ENCODE peak calls at places on chromosomes 6 and 20, in ten cellular contexts. One of them, this sample, is unnamed.

GRCh38 chr6:41182069-41183034 is 18.6 kb downstream of the TREML2 start:
- DNase-seq in NB4: peak; percentile 92
- DNase-seq in transverse colon: peak; percentile 38
- DNase-seq in tibial nerve: no peak
- DNase-seq in H54: peak; percentile 36
- DNase-seq in stomach: peak; percentile 49
- DNase-seq in ovary: no peak
- DNase-seq in testis: peak; percentile 62
- DNase-seq in A549: peak; percentile 66
- DNase-seq in heart left ventricle: no peak
- DNase-seq in this sample: peak; percentile 78

GRCh38 chr6:11700118-11700718 is 78.4 kb downstream of the ADTRP start:
- DNase-seq in ovary: no peak
- DNase-seq in NB4: peak; percentile 71
- DNase-seq in stomach: no peak
- DNase-seq in H54: no peak
- DNase-seq in transverse colon: no peak
- DNase-seq in tibial nerve: no peak
- DNase-seq in heart left ventricle: no peak
- DNase-seq in A549: peak; percentile 54
- DNase-seq in testis: no peak
- DNase-seq in this sample: peak; percentile 48

GRCh38 chr6:52590634-52590985 is 13.8 kb upstream of the TRAM2 start:
- DNase-seq in transverse colon: no peak
- DNase-seq in testis: no peak
- DNase-seq in stomach: no peak
- DNase-seq in H54: no peak
- DNase-seq in A549: no peak
- DNase-seq in NB4: no peak
- DNase-seq in tibial nerve: no peak
- DNase-seq in ovary: no peak
- DNase-seq in heart left ventricle: no peak
- DNase-seq in this sample: no peak

GRCh38 chr20:36541227-36542018 is at the start of gene MYL9:
- DNase-seq in heart left ventricle: peak; percentile 96
- DNase-seq in H54: peak; percentile 54
- DNase-seq in NB4: no peak
- DNase-seq in transverse colon: peak; percentile 89
- DNase-seq in stomach: peak; percentile 85
- DNase-seq in testis: peak; percentile 97
- DNase-seq in tibial nerve: peak; percentile 94
- DNase-seq in A549: no peak
- DNase-seq in ovary: peak; percentile 96
- DNase-seq in this sample: peak; percentile 32

GRCh38 chr6:152874267-152874666 is 108.6 kb downstream of the FBXO5 start:
- DNase-seq in A549: no peak
- DNase-seq in testis: no peak
- DNase-seq in stomach: no peak
- DNase-seq in transverse colon: no peak
- DNase-seq in NB4: no peak
- DNase-seq in ovary: no peak
- DNase-seq in H54: no peak
- DNase-seq in heart left ventricle: no peak
- DNase-seq in tibial nerve: no peak
- DNase-seq in this sample: no peak

GRCh38 chr20:22796465-22797077 is 212.2 kb upstream of the FOXA2 start:
- DNase-seq in testis: no peak
- DNase-seq in A549: peak; percentile 41
- DNase-seq in heart left ventricle: no peak
- DNase-seq in NB4: no peak
- DNase-seq in ovary: no peak
- DNase-seq in stomach: no peak
- DNase-seq in tibial nerve: no peak
- DNase-seq in transverse colon: no peak
- DNase-seq in H54: no peak
- DNase-seq in this sample: no peak

GRCh38 chr20:54172856-54173652 is 732 bp downstream of the CYP24A1 start:
- DNase-seq in A549: no peak
- DNase-seq in heart left ventricle: no peak
- DNase-seq in transverse colon: no peak
- DNase-seq in testis: no peak
- DNase-seq in H54: no peak
- DNase-seq in tibial nerve: no peak
- DNase-seq in NB4: no peak
- DNase-seq in stomach: no peak
- DNase-seq in ovary: no peak
- DNase-seq in this sample: no peak

GRCh38 chr6:137210903-137211302 is 8.3 kb downstream of the IFNGR1 start:
- DNase-seq in tibial nerve: no peak
- DNase-seq in stomach: no peak
- DNase-seq in ovary: no peak
- DNase-seq in testis: no peak
- DNase-seq in transverse colon: no peak
- DNase-seq in H54: no peak
- DNase-seq in NB4: no peak
- DNase-seq in heart left ventricle: no peak
- DNase-seq in A549: no peak
- DNase-seq in this sample: no peak

DNA sequence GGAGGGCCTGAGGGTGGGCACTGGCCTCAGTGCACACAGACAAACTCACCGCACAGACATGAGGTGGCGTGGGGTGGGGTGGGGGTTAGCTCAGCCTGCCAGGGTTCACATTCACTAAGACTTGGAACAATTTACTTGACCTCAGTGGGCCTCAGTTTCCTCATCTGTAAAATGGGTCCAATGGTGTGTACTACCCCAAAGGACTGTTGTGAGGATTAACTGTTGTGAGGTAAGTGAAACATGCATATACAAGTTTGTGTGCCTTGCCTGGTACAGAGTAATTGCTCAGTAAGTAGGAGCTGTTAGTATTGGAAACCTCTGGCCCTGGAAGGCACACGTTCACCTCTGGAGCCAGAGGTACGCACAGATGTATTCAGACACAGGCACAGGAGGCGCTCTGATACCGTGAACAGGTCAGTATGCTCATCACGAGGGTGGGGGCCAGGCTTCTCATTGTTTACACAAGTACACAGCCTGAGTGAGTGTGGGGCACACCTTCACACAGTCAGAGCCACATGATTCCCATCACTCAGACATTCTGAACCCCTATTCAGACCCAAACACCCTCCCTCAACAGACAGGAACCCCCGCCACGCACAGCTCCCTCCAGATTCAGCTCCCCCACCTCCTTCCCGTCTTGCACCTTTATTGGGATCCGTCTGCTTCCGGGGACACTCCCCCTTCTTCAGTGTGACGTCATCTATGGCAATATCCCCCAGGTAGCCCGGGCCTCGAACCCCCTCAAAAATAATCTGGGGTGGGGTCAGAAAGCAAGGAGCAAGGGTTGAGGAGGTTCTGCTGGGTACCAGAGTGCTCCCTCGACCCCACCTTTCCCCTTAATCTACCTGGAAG is 59.9 kb downstream of the MDGA1 start:
- DNase-seq in A549: peak; percentile 20
- DNase-seq in heart left ventricle: no peak
- DNase-seq in ovary: no peak
- DNase-seq in tibial nerve: no peak
- DNase-seq in H54: no peak
- DNase-seq in NB4: no peak
- DNase-seq in stomach: no peak
- DNase-seq in transverse colon: no peak
- DNase-seq in testis: no peak
- DNase-seq in this sample: peak; percentile 31
- TF ChIP-seq POLR2A in A549: no peak
- TF ChIP-seq POLR2A in heart left ventricle: no peak
- TF ChIP-seq POLR2A in ovary: no peak
- TF ChIP-seq POLR2A in tibial nerve: no peak
- TF ChIP-seq POLR2A in H54: no peak
- TF ChIP-seq POLR2A in NB4: no peak
- TF ChIP-seq POLR2A in stomach: no peak
- TF ChIP-seq POLR2A in transverse colon: no peak
- TF ChIP-seq POLR2A in testis: no peak
- TF ChIP-seq POLR2A in this sample: no peak

GRCh38 chr20:9036593-9036992 is 32.3 kb upstream of the PLCB4 start:
- DNase-seq in tibial nerve: no peak
- DNase-seq in NB4: no peak
- DNase-seq in testis: no peak
- DNase-seq in heart left ventricle: no peak
- DNase-seq in transverse colon: no peak
- DNase-seq in H54: no peak
- DNase-seq in ovary: no peak
- DNase-seq in stomach: no peak
- DNase-seq in A549: no peak
- DNase-seq in this sample: no peak

GRCh38 chr20:9038791-9039190 is 30.1 kb upstream of the PLCB4 start:
- DNase-seq in testis: no peak
- DNase-seq in ovary: no peak
- DNase-seq in A549: no peak
- DNase-seq in H54: no peak
- DNase-seq in heart left ventricle: no peak
- DNase-seq in transverse colon: no peak
- DNase-seq in tibial nerve: no peak
- DNase-seq in NB4: no peak
- DNase-seq in stomach: no peak
- DNase-seq in this sample: no peak

GRCh38 chr20:9043364-9043763 is 25.5 kb upstream of the PLCB4 start:
- DNase-seq in NB4: no peak
- DNase-seq in transverse colon: no peak
- DNase-seq in ovary: no peak
- DNase-seq in heart left ventricle: no peak
- DNase-seq in A549: no peak
- DNase-seq in testis: no peak
- DNase-seq in stomach: no peak
- DNase-seq in H54: no peak
- DNase-seq in tibial nerve: no peak
- DNase-seq in this sample: no peak

GRCh38 chr20:9035129-9035528 is 33.8 kb upstream of the PLCB4 start:
- DNase-seq in H54: peak; percentile 34
- DNase-seq in tibial nerve: no peak
- DNase-seq in transverse colon: no peak
- DNase-seq in heart left ventricle: no peak
- DNase-seq in NB4: peak; percentile 47
- DNase-seq in testis: no peak
- DNase-seq in ovary: no peak
- DNase-seq in A549: peak; percentile 75
- DNase-seq in stomach: no peak
- DNase-seq in this sample: no peak

GRCh38 chr20:9040874-9041524 is 27.9 kb upstream of the PLCB4 start:
- DNase-seq in transverse colon: no peak
- DNase-seq in ovary: no peak
- DNase-seq in NB4: no peak
- DNase-seq in H54: no peak
- DNase-seq in testis: no peak
- DNase-seq in stomach: no peak
- DNase-seq in heart left ventricle: no peak
- DNase-seq in A549: no peak
- DNase-seq in tibial nerve: no peak
- DNase-seq in this sample: no peak
- TF ChIP-seq POLR2A in transverse colon: no peak
- TF ChIP-seq POLR2A in ovary: no peak
- TF ChIP-seq POLR2A in NB4: no peak
- TF ChIP-seq POLR2A in H54: no peak
- TF ChIP-seq POLR2A in testis: no peak
- TF ChIP-seq POLR2A in stomach: no peak
- TF ChIP-seq POLR2A in heart left ventricle: no peak
- TF ChIP-seq POLR2A in A549: no peak
- TF ChIP-seq POLR2A in tibial nerve: no peak
- TF ChIP-seq POLR2A in this sample: no peak

GRCh38 chr6:31901953-31902643 is at the start of gene ZBTB12:
- DNase-seq in testis: peak; percentile 94
- DNase-seq in NB4: peak; percentile 98
- DNase-seq in heart left ventricle: peak; percentile 93
- DNase-seq in transverse colon: peak; percentile 94
- DNase-seq in H54: peak; percentile 86
- DNase-seq in A549: peak; percentile 94
- DNase-seq in tibial nerve: peak; percentile 81
- DNase-seq in ovary: peak; percentile 97
- DNase-seq in stomach: peak; percentile 93
- DNase-seq in this sample: peak; percentile 79
- TF ChIP-seq POLR2A in testis: no peak
- TF ChIP-seq POLR2A in NB4: peak; percentile 33
- TF ChIP-seq POLR2A in heart left ventricle: no peak
- TF ChIP-seq POLR2A in transverse colon: peak; percentile 60
- TF ChIP-seq POLR2A in H54: peak; percentile 34
- TF ChIP-seq POLR2A in A549: peak; percentile 57
- TF ChIP-seq POLR2A in tibial nerve: peak; percentile 50
- TF ChIP-seq POLR2A in ovary: peak; percentile 64
- TF ChIP-seq POLR2A in stomach: no peak
- TF ChIP-seq POLR2A in this sample: peak; percentile 64

GRCh38 chr6:33029297-33030184 is 20.1 kb upstream of the HLA-DOA start:
- DNase-seq in NB4: no peak
- DNase-seq in tibial nerve: no peak
- DNase-seq in heart left ventricle: peak; percentile 70
- DNase-seq in testis: peak; percentile 40
- DNase-seq in A549: no peak
- DNase-seq in H54: no peak
- DNase-seq in transverse colon: peak; percentile 32
- DNase-seq in stomach: peak; percentile 45
- DNase-seq in ovary: no peak
- DNase-seq in this sample: no peak

GRCh38 chr6:33030245-33030644 is 20.9 kb upstream of the HLA-DOA start:
- DNase-seq in transverse colon: no peak
- DNase-seq in A549: no peak
- DNase-seq in stomach: no peak
- DNase-seq in tibial nerve: no peak
- DNase-seq in heart left ventricle: no peak
- DNase-seq in testis: no peak
- DNase-seq in ovary: no peak
- DNase-seq in NB4: no peak
- DNase-seq in H54: no peak
- DNase-seq in this sample: no peak

GRCh38 chr6:33023536-33023935 is 14.1 kb upstream of the HLA-DOA start:
- DNase-seq in tibial nerve: no peak
- DNase-seq in testis: no peak
- DNase-seq in NB4: no peak
- DNase-seq in ovary: no peak
- DNase-seq in heart left ventricle: no peak
- DNase-seq in H54: no peak
- DNase-seq in stomach: no peak
- DNase-seq in A549: no peak
- DNase-seq in transverse colon: no peak
- DNase-seq in this sample: no peak

DNA sequence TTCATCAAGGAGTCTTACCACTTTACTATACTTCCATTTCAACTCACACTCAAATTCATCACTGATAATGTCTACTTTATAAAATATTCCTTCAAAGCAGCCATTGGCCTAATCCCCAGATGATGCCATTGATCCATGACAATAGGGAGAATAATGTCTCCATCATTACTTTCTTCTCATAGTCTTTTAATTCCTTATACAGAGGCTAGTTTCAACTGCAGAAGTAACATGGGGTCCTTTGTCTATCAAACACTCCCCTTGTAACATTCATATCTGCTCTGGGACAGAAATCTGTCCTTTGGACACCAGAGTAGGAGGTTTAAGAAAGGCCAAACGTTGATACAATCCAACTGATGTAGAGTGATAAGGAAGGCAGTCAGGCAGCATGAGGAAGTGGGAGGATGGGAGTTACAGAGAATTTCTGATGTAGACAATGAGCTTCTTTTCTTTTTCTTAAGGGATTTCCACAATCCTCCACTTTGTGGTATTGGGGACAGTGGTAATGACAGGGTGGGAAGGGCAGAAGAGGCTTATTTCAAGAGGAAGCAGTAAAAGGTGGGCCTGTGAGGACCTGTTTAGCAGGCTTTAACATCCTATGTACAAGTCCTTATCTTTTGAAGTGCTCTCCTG is 18.9 kb upstream of the HLA-DOA start:
- DNase-seq in NB4: no peak
- DNase-seq in stomach: no peak
- DNase-seq in tibial nerve: no peak
- DNase-seq in testis: no peak
- DNase-seq in transverse colon: no peak
- DNase-seq in A549: no peak
- DNase-seq in H54: no peak
- DNase-seq in ovary: no peak
- DNase-seq in heart left ventricle: no peak
- DNase-seq in this sample: no peak
- TF ChIP-seq POLR2A in NB4: no peak
- TF ChIP-seq POLR2A in stomach: no peak
- TF ChIP-seq POLR2A in tibial nerve: no peak
- TF ChIP-seq POLR2A in testis: no peak
- TF ChIP-seq POLR2A in transverse colon: no peak
- TF ChIP-seq POLR2A in A549: no peak
- TF ChIP-seq POLR2A in H54: no peak
- TF ChIP-seq POLR2A in ovary: no peak
- TF ChIP-seq POLR2A in heart left ventricle: no peak
- TF ChIP-seq POLR2A in this sample: no peak